ENCODE peak calls at places on chromosomes 7 and 10, in eight cellular contexts. P is activated CD4-positive, alpha-beta T cell treated with anti-CD3 and anti-CD28 coated beads for 24 hours; O is hepatic stellate cell; M is NCI-H460; C is stimulated activated CD8-positive, alpha-beta memory T cell treated with anti-CD3 and anti-CD28 coated beads, Interleukin-4, amount 100 ng/mL, for 4 hours; Z is ELR; N is BJ; A is ELF-1. F is an unnamed sample.

GRCh38 chr10:59177031-59177861 is 803 bp downstream of the PHYHIPL start:
- DNase-seq in P (no peak), O (peak; percentile 66), M (peak; percentile 2), C (no peak), Z (peak; percentile 65), N (peak; percentile 17), A (peak; percentile 58), F (peak; percentile 79)

GRCh38 chr7:124022551-124022950 is 10.3 kb downstream of the TMEM229A start:
- DNase-seq in P (no peak), O (no peak), M (no peak), C (no peak), Z (no peak), N (no peak), A (no peak), F (peak; percentile 63)

GRCh38 chr7:44059219-44060090 is 5.9 kb downstream of the PGAM2 start:
- DNase-seq in P (no peak), O (no peak), M (no peak), C (no peak), Z (no peak), N (no peak), A (no peak), F (no peak)

GRCh38 chr10:30821994-30822692 is 192.6 kb upstream of the LYZL2 start:
- DNase-seq in P (no peak), O (no peak), M (no peak), C (no peak), Z (no peak), N (no peak), A (no peak), F (no peak)

GRCh38 chr7:96026606-96027005 is 254.3 kb downstream of the DYNC1I1 start:
- DNase-seq in P (no peak), O (peak; percentile 2), M (no peak), C (no peak), Z (no peak), N (no peak), A (no peak), F (no peak)

GRCh38 chr10:110708776-110709443 is 64.8 kb downstream of the RBM20 start:
- DNase-seq in P (no peak), O (no peak), M (no peak), C (no peak), Z (no peak), N (no peak), A (no peak), F (no peak)

GRCh38 chr10:104735036-104735435 is 93.9 kb downstream of the SORCS3 start:
- DNase-seq in P (no peak), O (no peak), M (no peak), C (no peak), Z (no peak), N (no peak), A (no peak), F (no peak)

GRCh38 chr10:80609331-80609730 is 71.6 kb downstream of the SH2D4B start:
- DNase-seq in P (no peak), O (no peak), M (no peak), C (no peak), Z (no peak), N (no peak), A (no peak), F (no peak)

GRCh38 chr7:44087914-44088838 is 5.8 kb upstream of the POLM start:
- DNase-seq in P (no peak), O (peak; percentile 78), M (no peak), C (no peak), Z (peak; percentile 96), N (peak; percentile 92), A (no peak), F (no peak)

GRCh38 chr7:134174797-134175261 is 47.7 kb downstream of the LRGUK start:
- DNase-seq in P (no peak), O (peak; percentile 31), M (peak; percentile 55), C (no peak), Z (peak; percentile 92), N (peak; percentile 55), A (no peak), F (peak; percentile 91)

F was measured in mammary epithelial cell.